ENCODE peak calls at places on chromosomes 16 and 17, in five cellular contexts. F is stomach; O is prostate gland; R is cerebellum; Q is CD8-positive, alpha-beta memory T cell. L is an unnamed sample.

GRCh38 chr17:39928868-39929651 is 1.5 kb downstream of the LRRC3C start:
- DNase-seq in F (no peak), O (no peak), R (no peak), Q (no peak), L (no peak)

GRCh38 chr17:876272-876671 is 94.1 kb downstream of the MRM3 start:
- DNase-seq in F (no peak), O (no peak), R (no peak), Q (no peak), L (no peak)

GRCh38 chr17:50550661-50551432 is 3.9 kb downstream of the SPATA20 start:
- DNase-seq in F (peak), O (peak), R (peak), Q (no peak), L (peak)

GRCh38 chr16:66924527-66925321 is 611 bp downstream of the RRAD start:
- DNase-seq in F (peak), O (no peak), R (peak), Q (peak), L (no peak)

GRCh38 chr17:18181358-18181757 is 2.3 kb upstream of the ALKBH5 start:
- DNase-seq in F (no peak), O (no peak), R (no peak), Q (no peak), L (no peak)

GRCh38 chr17:3512512-3513171 is 36.8 kb downstream of the ASPA start:
- DNase-seq in F (peak), O (no peak), R (peak), Q (no peak), L (peak)

GRCh38 chr17:7650509-7651096 is at the start of gene ATP1B2:
- DNase-seq in F (peak), O (peak), R (peak), Q (peak), L (peak)

GRCh38 chr16:46730801-46731690 is 17.1 kb downstream of the MYLK3 start:
- DNase-seq in F (peak), O (no peak), R (no peak), Q (no peak), L (no peak)

GRCh38 chr16:85998868-85999729 is 100.1 kb downstream of the IRF8 start:
- DNase-seq in F (peak), O (no peak), R (no peak), Q (no peak), L (no peak)

GRCh38 chr16:82936941-82937551 is 310.3 kb downstream of the CDH13 start:
- DNase-seq in F (no peak), O (no peak), R (no peak), Q (no peak), L (no peak)

GRCh38 chr16:50861926-50862325 is 120.0 kb downstream of the CYLD start:
- DNase-seq in F (no peak), O (no peak), R (no peak), Q (no peak), L (no peak)

GRCh38 chr16:47136101-47136820 is 7.5 kb downstream of the NETO2 start:
- DNase-seq in F (no peak), O (no peak), R (no peak), Q (no peak), L (no peak)

GRCh38 chr17:45791935-45792334 is 7.8 kb downstream of the CRHR1 start:
- DNase-seq in F (peak), O (peak), R (no peak), Q (no peak), L (no peak)

GRCh38 chr16:2713523-2713922 is 6.5 kb downstream of the PRSS27 start:
- DNase-seq in F (no peak), O (no peak), R (no peak), Q (no peak), L (no peak)

GRCh38 chr16:57537596-57538234 is 1.3 kb upstream of the CCDC102A start:
- DNase-seq in F (no peak), O (no peak), R (no peak), Q (no peak), L (no peak)

GRCh38 chr17:7046127-7046724 is 2.3 kb upstream of the SLC16A11 start:
- DNase-seq in F (peak), O (peak), R (peak), Q (peak), L (peak)

GRCh38 chr16:54201200-54201599 is 85.4 kb downstream of the IRX3 start:
- DNase-seq in F (no peak), O (no peak), R (no peak), Q (no peak), L (no peak)

GRCh38 chr16:75252946-75253911 is 1.8 kb upstream of the BCAR1 start:
- DNase-seq in F (no peak), O (no peak), R (no peak), Q (no peak), L (peak)

GRCh38 chr16:17416461-17417221 is 54.1 kb downstream of the XYLT1 start:
- DNase-seq in F (no peak), O (no peak), R (no peak), Q (peak), L (no peak)

GRCh38 chr16:3058173-3059030 is 7.0 kb upstream of the IL32 start:
- DNase-seq in F (peak), O (peak), R (peak), Q (peak), L (peak)

GRCh38 chr17:73552300-73553088 is 91.8 kb downstream of the SDK2 start:
- DNase-seq in F (no peak), O (no peak), R (no peak), Q (no peak), L (no peak)

GRCh38 chr17:53122966-53123365 is 699.8 kb upstream of the KIF2B start:
- DNase-seq in F (no peak), O (no peak), R (no peak), Q (no peak), L (no peak)

GRCh38 chr17:50431219-50431618 is 5.2 kb downstream of the ACSF2 start:
- DNase-seq in F (no peak), O (no peak), R (no peak), Q (no peak), L (no peak)

GRCh38 chr17:58590377-58590776 is 75.9 kb upstream of the MTMR4 start:
- DNase-seq in F (no peak), O (no peak), R (no peak), Q (no peak), L (no peak)

GRCh38 chr17:6429266-6429665 is 5.7 kb downstream of the AIPL1 start:
- DNase-seq in F (no peak), O (no peak), R (no peak), Q (no peak), L (no peak)

GRCh38 chr16:66552288-66553143 is at the start of gene CKLF:
- DNase-seq in F (peak), O (peak), R (peak), Q (peak), L (peak)

GRCh38 chr16:27520982-27521673 is 28.6 kb downstream of the GTF3C1 start:
- DNase-seq in F (no peak), O (no peak), R (no peak), Q (no peak), L (no peak)

GRCh38 chr16:87212026-87212425 is 105.2 kb downstream of the C16orf95 start:
- DNase-seq in F (no peak), O (no peak), R (no peak), Q (no peak), L (no peak)

GRCh38 chr17:81119223-81120148 is 45.8 kb upstream of the PVALEF start:
- DNase-seq in F (peak), O (peak), R (peak), Q (peak), L (peak)

GRCh38 chr17:37358098-37358829 is 17.5 kb upstream of the C17orf78 start:
- DNase-seq in F (peak), O (peak), R (peak), Q (peak), L (no peak)

GRCh38 chr16:57815987-57816745 is 13.9 kb upstream of the KIFC3 start:
- DNase-seq in F (peak), O (peak), R (no peak), Q (peak), L (peak)

GRCh38 chr17:79531191-79531590 is 79.7 kb downstream of the RBFOX3 start:
- DNase-seq in F (no peak), O (no peak), R (no peak), Q (no peak), L (peak)

GRCh38 chr17:64296246-64296645 is 33.2 kb upstream of the TEX2 start:
- DNase-seq in F (no peak), O (no peak), R (no peak), Q (no peak), L (no peak)

GRCh38 chr17:79988163-79988971 is 47.3 kb downstream of the TBC1D16 start:
- DNase-seq in F (peak), O (no peak), R (no peak), Q (no peak), L (peak)